ENCODE peak calls at places on chromosomes 16 and 17, in six cellular contexts. U is HepG2, Q is endothelial cell of umbilical vein, J is upper lobe of left lung, K is prostate gland, Z is H1. T is an unnamed sample.
A peak's percentile ranks its signal among the peaks of the same experiment; 100 is the strongest.

GRCh38 chr16:70696952-70697600 is 11.2 kb upstream of the MTSS2 start:
- DNase-seq in U (no peak), Q (no peak), J (peak; percentile 65), Z (no peak), K (peak; percentile 85), T (peak; percentile 30)

GRCh38 chr16:3865241-3865640 is 15.3 kb downstream of the CREBBP start:
- DNase-seq in Q (no peak), Z (no peak), K (no peak), J (no peak), U (no peak), T (no peak)

GRCh38 chr16:68416057-68417046 is 32.0 kb downstream of the SMPD3 start:
- DNase-seq in U (no peak), K (peak; percentile 90), J (peak; percentile 20), Q (no peak), Z (no peak), T (peak; percentile 66)

GRCh38 chr17:55086635-55087058 is 118.1 kb downstream of the STXBP4 start:
- DNase-seq in K (no peak), Z (no peak), U (no peak), Q (peak; percentile 91), J (no peak), T (no peak)

GRCh38 chr17:19343256-19343630 is 19.3 kb downstream of the B9D1 start:
- DNase-seq in J (no peak), U (no peak), Z (no peak), Q (no peak), K (no peak), T (no peak)

GRCh38 chr16:66714659-66715307 is 18.2 kb upstream of the CMTM4 start:
- DNase-seq in Q (no peak), K (no peak), U (no peak), Z (no peak), J (no peak), T (peak; percentile 22)

GRCh38 chr16:21179983-21180365 is 21.5 kb downstream of the LDAF1 start:
- DNase-seq in J (no peak), Z (no peak), U (no peak), K (no peak), Q (no peak), T (no peak)

GRCh38 chr17:16911141-16911937 is 60.6 kb downstream of the TNFRSF13B start:
- DNase-seq in Z (peak; percentile 20), Q (peak; percentile 61), K (no peak), J (no peak), U (no peak), T (peak; percentile 6)

DNA sequence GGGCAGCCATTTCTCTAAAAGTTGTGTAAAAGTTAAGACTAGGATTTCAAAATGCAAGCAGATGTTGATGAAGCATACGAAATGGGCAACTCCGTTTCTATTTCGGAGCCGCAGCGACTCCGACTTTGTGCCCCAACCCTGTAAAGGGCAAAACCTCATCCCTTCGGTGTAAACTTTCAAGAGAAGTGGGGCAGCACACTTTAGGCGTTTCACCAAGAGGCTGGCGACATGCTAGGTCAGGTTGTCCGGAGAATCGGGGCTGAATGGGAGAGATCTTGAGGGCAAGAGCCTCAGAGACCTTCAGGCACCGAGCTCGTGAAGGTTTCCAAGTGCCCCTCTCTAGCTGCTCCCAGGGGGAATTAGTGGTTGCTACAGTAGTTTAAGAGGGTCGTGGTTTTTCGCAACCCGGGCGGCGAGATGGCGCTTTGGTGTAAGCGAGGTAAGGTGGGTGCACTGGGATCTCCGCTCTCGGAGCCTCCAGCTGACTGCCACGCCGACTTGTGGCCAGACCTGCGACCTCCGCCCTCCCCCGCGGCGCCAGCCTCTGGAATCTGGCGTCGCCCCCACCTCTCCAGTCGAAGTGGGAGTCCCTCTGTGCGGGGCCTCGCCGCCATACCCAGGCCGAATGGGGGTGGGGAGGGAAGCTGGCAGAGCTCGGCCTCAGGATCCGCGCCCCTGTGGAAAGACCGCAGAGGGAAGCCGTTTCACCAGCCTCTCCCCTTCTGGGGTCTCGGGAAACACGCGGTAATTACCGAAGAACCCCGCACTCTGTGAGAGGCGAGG is 979 bp upstream of the HEXIM2 start:
- DNase-seq in K (peak; percentile 59), Z (peak; percentile 88), U (peak; percentile 90), J (peak; percentile 92), Q (peak; percentile 80), T (peak; percentile 67)
- TF ChIP-seq POLR2AphosphoS5 in K (no peak), Z (peak; percentile 95), U (peak; percentile 45), J (no peak), Q (no peak), T (no peak)

GRCh38 chr17:34349748-34350147 is 6.5 kb upstream of the CCL13 start:
- DNase-seq in Q (no peak), Z (no peak), J (no peak), K (no peak), U (no peak), T (no peak)

GRCh38 chr17:34341916-34342315 is 14.4 kb upstream of the CCL13 start:
- DNase-seq in Z (no peak), Q (no peak), K (no peak), U (no peak), J (no peak), T (no peak)

GRCh38 chr17:34351041-34351575 is 5.2 kb upstream of the CCL13 start:
- DNase-seq in U (no peak), Q (no peak), K (no peak), J (no peak), Z (no peak), T (no peak)

GRCh38 chr17:34347063-34347462 is 9.2 kb upstream of the CCL13 start:
- DNase-seq in Z (no peak), U (no peak), K (no peak), Q (no peak), J (no peak), T (no peak)
- H3K27ac ChIP-seq in Z (no peak overlapping the region), U (no peak overlapping the region), K (no peak overlapping the region), Q (no peak overlapping the region), J (no peak overlapping the region), T (no peak overlapping the region)

GRCh38 chr16:1777375-1778199 is 4.7 kb upstream of the MRPS34 start:
- DNase-seq in J (peak; percentile 85), K (no peak), U (no peak), Z (no peak), Q (no peak), T (no peak)
- TF ChIP-seq POLR2AphosphoS5 in J (no peak), K (no peak), U (no peak), Z (peak; percentile 4), Q (peak; percentile 30), T (no peak)

GRCh38 chr16:17470002-17470870 is 524 bp downstream of the XYLT1 start:
- DNase-seq in K (no peak), J (peak; percentile 89), Q (no peak), Z (peak; percentile 65), U (no peak), T (peak; percentile 27)
- H3K27ac ChIP-seq in K (peak overlapping the region; percentile 77), J (no peak overlapping the region), Q (no peak overlapping the region), Z (no peak overlapping the region), U (no peak overlapping the region), T (peak overlapping the region; percentile 89)

GRCh38 chr17:77596491-77597420 is 361.7 kb upstream of the TNRC6C start:
- DNase-seq in Z (no peak), U (no peak), Q (no peak), K (no peak), J (peak; percentile 56), T (no peak)
- TF ChIP-seq POLR2AphosphoS5 in Z (no peak), U (no peak), Q (no peak), K (no peak), J (no peak), T (no peak)

GRCh38 chr16:4917117-4917516 is 19.8 kb downstream of the PPL start:
- DNase-seq in Z (no peak), J (no peak), Q (no peak), U (no peak), K (no peak), T (no peak)
- H3K27ac ChIP-seq in Z (no peak overlapping the region), J (no peak overlapping the region), Q (no peak overlapping the region), U (no peak overlapping the region), K (no peak overlapping the region), T (no peak overlapping the region)

GRCh38 chr17:70863436-70864248 is 694.3 kb downstream of the KCNJ2 start:
- DNase-seq in U (no peak), K (no peak), J (no peak), Q (no peak), Z (no peak), T (no peak)
- TF ChIP-seq POLR2AphosphoS5 in U (no peak), K (no peak), J (no peak), Q (no peak), Z (no peak), T (no peak)

GRCh38 chr17:63519116-63519881 is 3.9 kb upstream of the KCNH6 start:
- DNase-seq in Q (no peak), J (no peak), Z (no peak), U (no peak), K (no peak), T (no peak)
- H3K27ac ChIP-seq in Q (no peak overlapping the region), J (no peak overlapping the region), Z (no peak overlapping the region), U (peak overlapping the region; percentile 71), K (peak overlapping the region; percentile 76), T (no peak overlapping the region)

GRCh38 chr17:63694229-63694973 is 5.5 kb downstream of the LIMD2 start:
- DNase-seq in Q (no peak), U (no peak), Z (no peak), K (no peak), J (no peak), T (no peak)

GRCh38 chr17:63695889-63696288 is 4.0 kb downstream of the LIMD2 start:
- DNase-seq in Z (no peak), K (no peak), Q (no peak), J (no peak), U (no peak), T (no peak)

GRCh38 chr17:63696381-63696961 is 3.5 kb downstream of the LIMD2 start:
- DNase-seq in K (no peak), Z (peak; percentile 65), U (peak; percentile 59), Q (peak; percentile 61), J (no peak), T (peak; percentile 28)

GRCh38 chr17:63693411-63694113 is 6.4 kb downstream of the LIMD2 start:
- DNase-seq in Z (no peak), J (peak; percentile 66), U (no peak), K (no peak), Q (no peak), T (no peak)

DNA sequence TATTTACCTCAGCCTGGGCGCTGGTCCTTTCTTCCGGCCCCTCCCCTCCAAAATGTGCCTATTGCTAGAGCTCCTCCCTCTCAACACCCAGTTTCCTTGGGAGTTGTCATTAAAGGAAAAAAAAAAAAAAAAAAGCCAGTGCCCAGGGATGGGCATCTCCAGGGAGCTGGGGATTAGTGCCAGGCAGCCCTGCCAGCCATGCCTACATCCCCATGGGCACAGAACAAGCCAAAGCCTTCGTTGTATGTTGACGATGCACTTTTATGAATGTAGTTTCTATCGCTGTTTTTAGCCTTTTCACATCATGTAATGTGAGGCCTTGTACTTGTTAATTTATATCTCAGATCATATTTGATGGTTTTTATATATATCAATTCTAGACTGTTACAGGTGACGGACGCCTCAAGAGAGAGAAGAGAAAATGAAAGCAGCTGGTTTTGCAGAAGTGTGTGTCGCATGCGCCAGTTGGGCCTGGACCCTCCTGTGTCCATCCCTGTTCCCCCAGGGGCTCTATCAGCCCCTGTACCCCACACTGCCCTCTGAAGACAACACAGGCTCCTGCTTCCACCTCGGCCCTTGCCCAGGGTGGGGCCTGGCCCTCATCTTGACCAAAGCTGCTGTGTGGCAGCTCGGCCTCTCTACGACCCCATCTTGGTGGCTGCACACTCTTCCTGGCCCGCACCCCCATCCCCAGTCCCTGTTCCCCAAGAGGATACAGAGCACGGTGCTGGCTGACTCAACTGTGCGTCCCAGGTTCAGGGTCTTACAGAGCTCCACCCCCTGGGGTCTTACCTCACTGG is 4.8 kb downstream of the LIMD2 start:
- DNase-seq in J (no peak), Q (no peak), U (no peak), K (no peak), Z (no peak), T (no peak)
- TF ChIP-seq POLR2AphosphoS5 in J (no peak), Q (no peak), U (no peak), K (no peak), Z (no peak), T (peak; percentile 9)

T was measured in transverse colon.